ENCODE peak calls at places on chromosome 13, in five cellular contexts. Q, E, B, M and I are unnamed samples. For H3K4me1, the result is how much of the 10 kb centered on the place peaks cover.

GRCh38 chr13:113669871-113670341 is 2.9 kb downstream of the GRK1 start:
- DNase-seq in M (no peak), B (no peak), E (peak), Q (no peak), I (peak)

GRCh38 chr13:36746051-36746450 is 72.2 kb downstream of the SERTM1 start:
- DNase-seq in E (no peak), B (no peak), M (peak), Q (no peak), I (no peak)

GRCh38 chr13:35882722-35883497 is 248.3 kb downstream of the DCLK1 start:
- DNase-seq in B (peak), E (no peak), Q (no peak), M (no peak), I (no peak)

GRCh38 chr13:99459101-99459500 is 42.2 kb upstream of the TM9SF2 start:
- DNase-seq in E (no peak), B (no peak), Q (no peak), M (no peak), I (no peak)

GRCh38 chr13:79445968-79446645 is 34.8 kb upstream of the NDFIP2 start:
- DNase-seq in M (no peak), E (no peak), Q (no peak), B (no peak), I (no peak)

GRCh38 chr13:113765241-113765910 is 6.3 kb downstream of the TMEM255B start:
- DNase-seq in E (peak), M (no peak), B (peak), Q (no peak), I (no peak)

GRCh38 chr13:46687810-46688209 is 109.2 kb downstream of the ESD start:
- DNase-seq in Q (no peak), E (no peak), B (no peak), M (peak), I (peak)

GRCh38 chr13:91154954-91155353 is 192.5 kb upstream of the MIR17HG start:
- DNase-seq in B (no peak), E (no peak), Q (no peak), M (no peak), I (peak)

GRCh38 chr13:45773236-45773635 is 71.1 kb downstream of the CBY2 start:
- DNase-seq in B (peak), Q (no peak), E (no peak), M (peak), I (no peak)

GRCh38 chr13:110185696-110186095 is 121.3 kb downstream of the COL4A1 start:
- DNase-seq in Q (no peak), B (no peak), M (peak), E (no peak), I (no peak)

GRCh38 chr13:34413538-34414210 is 528.4 kb upstream of the NBEA start:
- DNase-seq in Q (no peak), E (no peak), B (no peak), M (peak), I (no peak)

GRCh38 chr13:95411641-95412040 is 110.4 kb upstream of the ABCC4 start:
- DNase-seq in E (no peak), Q (no peak), B (peak), M (peak), I (no peak)

GRCh38 chr13:111937763-111938375 is 129.1 kb upstream of the SOX1 start:
- DNase-seq in M (no peak), Q (no peak), E (no peak), B (no peak), I (peak)

GRCh38 chr13:112658807-112659206 is 31.0 kb upstream of the ATP11A start:
- DNase-seq in Q (no peak), B (no peak), M (no peak), E (no peak), I (no peak)

GRCh38 chr13:92514420-92515125 is 712.0 kb upstream of the GPC6 start:
- DNase-seq in B (no peak), Q (no peak), M (no peak), E (no peak), I (no peak)

GRCh38 chr13:43023244-43023931 is at the start of gene DNAJC15:
- DNase-seq in M (peak), Q (peak), E (peak), B (no peak), I (peak)

GRCh38 chr13:33206425-33206824 is 79.1 kb downstream of the STARD13 start:
- DNase-seq in B (peak), M (peak), Q (no peak), E (no peak), I (no peak)

GRCh38 chr13:20161275-20161950 is 561 bp upstream of the GJA3 start:
- DNase-seq in E (no peak), B (peak), Q (peak), M (no peak), I (no peak)

GRCh38 chr13:113897161-113897560 is 33.3 kb upstream of the GAS6 start:
- DNase-seq in E (no peak), M (peak), Q (no peak), B (peak), I (no peak)

GRCh38 chr13:49532593-49532992 is 36.8 kb downstream of the PHF11 start:
- DNase-seq in M (no peak), E (no peak), B (no peak), Q (no peak), I (no peak)
- H3K4me1 ChIP-seq in M (under half), E (under half), B (under half), Q (under half), I (under half)

GRCh38 chr13:39581177-39581576 is 21.8 kb downstream of the LHFPL6 start:
- DNase-seq in E (no peak), Q (no peak), M (no peak), B (no peak), I (no peak)
- H3K4me1 ChIP-seq in E (under half), Q (under half), M (under half), B (under half), I (under half)

GRCh38 chr13:61913183-61913582 is 497.5 kb upstream of the PCDH20 start:
- DNase-seq in Q (no peak), B (no peak), M (peak), E (no peak), I (no peak)
- H3K4me1 ChIP-seq in Q (under half), B (under half), M (under half), E (under half), I (under half)

GRCh38 chr13:41458939-41459753 is 1.8 kb downstream of the RGCC start:
- DNase-seq in B (peak), E (no peak), M (peak), Q (peak), I (peak)

GRCh38 chr13:41457589-41458186 is 338 bp downstream of the RGCC start:
- DNase-seq in Q (peak), E (no peak), B (peak), M (no peak), I (no peak)

GRCh38 chr13:41458187-41458938 is 1.0 kb downstream of the RGCC start:
- DNase-seq in Q (peak), M (peak), B (peak), E (peak), I (peak)

GRCh38 chr13:41455725-41456419 is 1.5 kb upstream of the RGCC start:
- DNase-seq in B (no peak), M (no peak), E (no peak), Q (no peak), I (no peak)

GRCh38 chr13:41456768-41457588 is at the start of gene RGCC:
- DNase-seq in M (peak), B (peak), Q (peak), E (peak), I (peak)
- H3K4me1 ChIP-seq in M (under half), B (under half), Q (under half), E (under half), I (under half)